ENCODE peak calls at places on chromosome 14, in eight cellular contexts. D is cardiac fibroblast, B is pancreas, H is A172, R is midbrain, E is AG10803, Z is foreskin keratinocyte, I is left cardiac atrium. J is an unnamed sample.

GRCh38 chr14:69519701-69520100 is 35.2 kb downstream of the PLEKHD1 start:
- DNase-seq in R (no peak), I (no peak), Z (no peak), E (no peak), B (no peak), D (no peak), H (no peak), J (no peak)

GRCh38 chr14:104301731-104302460 is 163.5 kb downstream of the KIF26A start:
- DNase-seq in Z (no peak), I (peak; percentile 9), D (no peak), B (no peak), H (no peak), R (no peak), E (no peak), J (no peak)

GRCh38 chr14:100882026-100882967 is 21.2 kb downstream of the RTL1 start:
- DNase-seq in I (peak; percentile 10), D (no peak), B (no peak), H (no peak), Z (no peak), E (no peak), R (no peak), J (no peak)

GRCh38 chr14:91317381-91318313 is 73.1 kb upstream of the GPR68 start:
- DNase-seq in B (peak; percentile 78), D (peak; percentile 81), Z (peak; percentile 8), R (no peak), I (peak; percentile 89), H (peak; percentile 3), E (no peak), J (no peak)

GRCh38 chr14:20391505-20391904 is 21.8 kb downstream of the TEP1 start:
- DNase-seq in B (no peak), H (no peak), R (no peak), Z (no peak), E (no peak), D (no peak), I (no peak), J (no peak)

GRCh38 chr14:35573911-35574310 is 39.9 kb downstream of the INSM2 start:
- DNase-seq in I (no peak), D (no peak), H (no peak), E (no peak), B (no peak), Z (no peak), R (no peak), J (no peak)

GRCh38 chr14:105474478-105475268 is at the start of gene CRIP2:
- DNase-seq in D (peak; percentile 57), E (peak; percentile 33), Z (no peak), I (peak; percentile 72), R (peak; percentile 18), H (no peak), B (peak; percentile 72), J (no peak)

GRCh38 chr14:100533647-100534485 is 53.4 kb downstream of the BEGAIN start:
- DNase-seq in E (no peak), B (peak; percentile 77), R (no peak), I (peak; percentile 23), Z (no peak), D (peak; percentile 23), H (no peak), J (no peak)

GRCh38 chr14:33343016-33343415 is 404.3 kb downstream of the NPAS3 start:
- DNase-seq in Z (no peak), H (peak; percentile 4), I (no peak), E (peak; percentile 13), D (peak; percentile 7), B (no peak), R (no peak), J (no peak)

GRCh38 chr14:24150567-24150966 is 3.3 kb downstream of the RNF31 start:
- DNase-seq in D (no peak), Z (no peak), H (no peak), E (no peak), I (peak; percentile 18), R (no peak), B (no peak), J (no peak)

GRCh38 chr14:55103005-55103640 is 25.9 kb upstream of the LGALS3 start:
- DNase-seq in Z (peak; percentile 98), I (peak; percentile 75), H (peak; percentile 85), D (peak; percentile 97), E (peak; percentile 96), B (peak; percentile 56), R (no peak), J (peak; percentile 95)

GRCh38 chr14:24840204-24840893 is 206.4 kb upstream of the GZMB start:
- DNase-seq in R (no peak), H (no peak), Z (no peak), E (peak; percentile 68), B (no peak), I (no peak), D (peak; percentile 28), J (no peak)

GRCh38 chr14:35632276-35633071 is 98.5 kb downstream of the INSM2 start:
- DNase-seq in R (no peak), I (no peak), Z (no peak), E (peak; percentile 66), B (no peak), D (peak; percentile 32), H (no peak), J (no peak)

GRCh38 chr14:35368139-35368460 is 36.4 kb downstream of the NFKBIA start:
- DNase-seq in D (no peak), R (no peak), H (no peak), B (no peak), E (no peak), I (no peak), Z (no peak), J (no peak)

GRCh38 chr14:38199768-38200167 is 7.9 kb upstream of the SSTR1 start:
- DNase-seq in I (no peak), D (peak; percentile 13), Z (no peak), E (peak; percentile 43), R (no peak), B (no peak), H (no peak), J (no peak)

GRCh38 chr14:102055181-102055901 is 31.5 kb downstream of the HSP90AA1 start:
- DNase-seq in I (no peak), E (peak; percentile 76), D (peak; percentile 74), R (no peak), Z (peak; percentile 51), B (no peak), H (peak; percentile 41), J (no peak)

GRCh38 chr14:103847954-103848719 is 762 bp upstream of the PPP1R13B start:
- DNase-seq in H (no peak), D (no peak), Z (no peak), R (peak; percentile 45), I (peak; percentile 53), B (peak; percentile 70), E (no peak), J (no peak)

GRCh38 chr14:67641480-67641879 is 21.8 kb downstream of the ARG2 start:
- DNase-seq in Z (no peak), R (no peak), E (no peak), I (no peak), B (no peak), D (no peak), H (no peak), J (no peak)

GRCh38 chr14:101575581-101575980 is 14.3 kb downstream of the DIO3 start:
- DNase-seq in B (no peak), Z (no peak), I (no peak), R (no peak), E (no peak), D (no peak), H (no peak), J (no peak)

GRCh38 chr14:68784995-68785816 is 7.7 kb downstream of the ZFP36L1 start:
- DNase-seq in I (no peak), H (peak; percentile 88), E (peak; percentile 73), Z (peak; percentile 93), R (no peak), D (peak; percentile 85), B (peak; percentile 53), J (no peak)

GRCh38 chr14:21095430-21096205 is 2.8 kb downstream of the ZNF219 start:
- DNase-seq in E (peak; percentile 63), I (no peak), D (no peak), Z (no peak), R (no peak), H (no peak), B (no peak), J (no peak)

GRCh38 chr14:68808696-68809095 is 15.8 kb upstream of the ZFP36L1 start:
- DNase-seq in D (no peak), H (no peak), R (no peak), Z (no peak), I (no peak), B (no peak), E (no peak), J (no peak)

GRCh38 chr14:105156414-105157375 is 11.9 kb downstream of the JAG2 start:
- DNase-seq in R (no peak), E (no peak), I (no peak), B (peak; percentile 14), H (no peak), Z (no peak), D (no peak), J (no peak)

GRCh38 chr14:91311284-91311662 is 66.8 kb upstream of the GPR68 start:
- DNase-seq in Z (no peak), E (no peak), H (peak; percentile 31), B (no peak), I (no peak), D (no peak), R (no peak), J (no peak)

GRCh38 chr14:23056956-23057756 is at the start of gene CDH24:
- DNase-seq in I (peak; percentile 80), H (no peak), R (no peak), B (peak; percentile 79), D (peak; percentile 74), E (peak; percentile 55), Z (no peak), J (no peak)

GRCh38 chr14:101407328-101407727 is 154.0 kb upstream of the DIO3 start:
- DNase-seq in E (no peak), Z (no peak), B (no peak), D (no peak), I (no peak), H (no peak), R (no peak), J (no peak)

GRCh38 chr14:35218963-35219362 is 73.2 kb upstream of the PSMA6 start:
- DNase-seq in E (no peak), I (no peak), H (no peak), R (no peak), Z (no peak), D (no peak), B (no peak), J (no peak)

GRCh38 chr14:51304428-51304827 is 64.4 kb downstream of the TMX1 start:
- DNase-seq in R (no peak), D (no peak), B (no peak), H (peak; percentile 85), E (peak; percentile 71), I (no peak), Z (peak; percentile 58), J (no peak)

J was measured in epithelial cell of prostate.